ENCODE peak calls at places on chromosomes 13 and 19, in seven cellular contexts. U is gastrocnemius medialis, J is colonic mucosa, Y is cardiac muscle cell, K is SK-N-SH, F is PC-3, R is A673. A is an unnamed sample. For H3K27me3, the result is how much of the 10 kb centered on the place peaks cover.

GRCh38 chr13:20231839-20232555 is at the start of gene GJB6:
- DNase-seq in U (no peak), J (no peak), Y (no peak), K (peak), F (no peak), R (no peak), A (peak)

GRCh38 chr19:37505958-37506386 is 767 bp upstream of the ZNF793 start:
- DNase-seq in U (no peak), J (peak), Y (no peak), K (no peak), F (no peak), R (no peak), A (no peak)

GRCh38 chr19:19628499-19629134 is 597 bp upstream of the LPAR2 start:
- DNase-seq in U (no peak), J (peak), Y (peak), K (peak), F (peak), R (peak), A (peak)

GRCh38 chr19:19274716-19275115 is 1.6 kb upstream of the TM6SF2 start:
- DNase-seq in U (no peak), J (no peak), Y (no peak), K (peak), F (no peak), R (no peak), A (no peak)

GRCh38 chr13:97256343-97256783 is 34.2 kb downstream of the MBNL2 start:
- DNase-seq in U (no peak), J (no peak), Y (peak), K (no peak), F (peak), R (no peak), A (no peak)

GRCh38 chr19:19448238-19448544 is 42.7 kb downstream of the GATAD2A start:
- DNase-seq in U (no peak), J (no peak), Y (no peak), K (no peak), F (no peak), R (no peak), A (no peak)

GRCh38 chr13:74061939-74062595 is 72.1 kb downstream of the KLF12 start:
- DNase-seq in U (no peak), J (no peak), Y (peak), K (peak), F (no peak), R (no peak), A (no peak)

GRCh38 chr13:106599875-106600797 is 32.2 kb upstream of the ARGLU1 start:
- DNase-seq in U (no peak), J (peak), Y (peak), K (no peak), F (peak), R (peak), A (no peak)

GRCh38 chr19:39148939-39149529 is 23.4 kb downstream of the PAK4 start:
- DNase-seq in U (no peak), J (no peak), Y (no peak), K (no peak), F (no peak), R (no peak), A (no peak)

GRCh38 chr13:33322474-33322827 is 36.9 kb upstream of the STARD13 start:
- DNase-seq in U (peak), J (no peak), Y (peak), K (no peak), F (no peak), R (no peak), A (no peak)
- H3K27me3 ChIP-seq in U (under half), J (under half), Y (under half), K (under half), F (under half), R (under half), A (under half)

DNA sequence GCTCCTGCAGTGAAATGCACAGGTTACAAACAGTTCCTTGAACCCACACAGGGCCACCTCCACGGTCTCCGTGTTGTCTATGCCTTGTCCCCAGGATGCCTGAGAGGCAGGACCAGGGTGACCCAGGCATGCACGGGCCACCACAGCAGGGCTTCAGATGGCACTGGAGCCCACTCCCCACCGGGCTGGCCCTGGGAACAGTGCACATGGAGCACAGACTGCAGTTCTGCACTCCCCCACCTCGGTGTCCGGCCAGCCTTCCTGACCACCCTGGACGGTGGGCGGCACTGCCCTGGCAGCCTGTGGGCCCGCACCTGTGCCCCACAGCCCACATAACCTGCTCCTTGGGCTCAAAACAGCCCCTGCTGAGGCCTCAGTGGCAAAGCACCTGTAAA is 14.3 kb upstream of the SLC35E1 start:
- DNase-seq in U (no peak), J (no peak), Y (no peak), K (no peak), F (no peak), R (no peak), A (no peak)
- H3K4me3 ChIP-seq in U (no peak), J (no peak), Y (no peak), K (no peak), F (no peak), R (no peak), A (no peak)

GRCh38 chr13:27917121-27917947 is 2.5 kb upstream of the PDX1 start:
- DNase-seq in U (no peak), J (no peak), Y (no peak), K (no peak), F (no peak), R (no peak), A (peak)
- H3K27me3 ChIP-seq in U (half or more), J (half or more), Y (half or more), K (half or more), F (under half), R (half or more), A (half or more)

DNA sequence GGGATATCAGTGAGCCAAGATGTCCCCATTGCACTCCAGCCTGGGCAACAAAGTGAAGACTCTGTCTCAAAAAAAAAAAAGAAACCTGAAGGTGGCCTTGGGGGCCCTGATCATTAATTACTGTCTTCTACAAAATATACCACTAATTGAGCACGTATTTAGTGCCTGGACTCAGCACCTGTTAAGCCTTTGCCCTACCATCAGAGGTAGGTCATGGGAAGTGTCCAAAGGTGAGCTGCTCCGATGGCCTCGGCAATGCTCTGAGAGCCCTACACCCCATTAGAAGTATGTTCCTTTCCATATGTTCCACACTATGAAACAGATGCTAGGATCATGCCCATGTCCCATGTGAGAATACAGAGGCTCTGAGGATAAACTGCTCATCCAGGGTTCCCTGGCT is 20.9 kb downstream of the NOSIP start:
- DNase-seq in U (no peak), J (no peak), Y (no peak), K (no peak), F (no peak), R (no peak), A (no peak)
- H3K4me3 ChIP-seq in U (no peak), J (no peak), Y (no peak), K (no peak), F (no peak), R (no peak), A (no peak)

GRCh38 chr19:1249298-1249989 is 1.1 kb downstream of the MIDN start:
- DNase-seq in U (peak), J (peak), Y (peak), K (peak), F (peak), R (peak), A (peak)
- H3K27me3 ChIP-seq in U (under half), J (under half), Y (under half), K (under half), F (under half), R (under half), A (under half)

GRCh38 chr13:101916108-101916757 is 463.8 kb downstream of the ITGBL1 start:
- DNase-seq in U (no peak), J (no peak), Y (peak), K (peak), F (no peak), R (peak), A (peak)

GRCh38 chr13:101915755-101916107 is 463.3 kb downstream of the ITGBL1 start:
- DNase-seq in U (no peak), J (no peak), Y (no peak), K (no peak), F (no peak), R (no peak), A (peak)

GRCh38 chr13:101916758-101917474 is 464.4 kb downstream of the ITGBL1 start:
- DNase-seq in U (no peak), J (no peak), Y (no peak), K (peak), F (no peak), R (no peak), A (peak)

GRCh38 chr13:101917475-101917810 is 465.0 kb downstream of the ITGBL1 start:
- DNase-seq in U (no peak), J (no peak), Y (no peak), K (peak), F (no peak), R (peak), A (peak)

DNA sequence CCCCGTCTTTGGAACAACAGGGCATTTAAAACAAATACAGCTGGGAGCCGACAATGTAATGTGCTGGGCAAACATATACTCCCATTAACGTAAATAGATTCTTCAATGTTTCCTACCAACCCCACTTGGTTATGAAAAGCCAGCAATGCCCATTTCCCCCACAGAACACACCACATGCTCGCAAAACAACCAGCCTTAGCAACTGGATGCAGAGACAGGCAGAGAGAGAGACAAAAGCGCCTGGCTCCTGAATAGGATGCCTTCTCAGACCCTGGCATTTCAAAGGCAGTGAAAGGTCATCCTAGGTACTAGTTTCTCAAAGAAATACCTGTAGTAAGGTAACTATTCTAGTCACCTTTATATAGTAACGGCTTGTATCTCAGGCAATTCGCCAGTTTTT is 462.9 kb downstream of the ITGBL1 start:
- DNase-seq in U (no peak), J (no peak), Y (no peak), K (peak), F (no peak), R (no peak), A (peak)
- H3K4me3 ChIP-seq in U (no peak), J (no peak), Y (no peak), K (no peak), F (no peak), R (no peak), A (peak)

DNA sequence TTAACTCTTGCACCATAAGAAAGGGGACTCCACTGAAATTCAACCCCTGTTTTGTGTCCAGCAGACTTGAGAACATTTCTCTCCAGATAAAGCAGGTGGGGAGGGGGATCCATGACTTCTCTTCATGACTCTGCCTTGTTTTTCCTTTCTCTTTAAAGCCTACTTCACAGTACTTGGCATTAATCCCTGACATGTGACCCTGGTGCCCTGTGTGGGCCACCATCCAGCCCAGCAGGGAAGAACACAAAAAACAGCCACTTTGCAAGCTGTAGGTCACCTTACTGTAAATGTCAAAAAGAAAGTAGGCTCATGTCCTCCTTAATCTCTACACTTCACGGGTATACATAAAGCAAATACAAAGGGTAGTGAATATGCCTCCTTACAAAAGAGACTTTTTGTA is 30.3 kb upstream of the TPP2 start:
- DNase-seq in U (no peak), J (no peak), Y (no peak), K (no peak), F (no peak), R (no peak), A (no peak)
- H3K27me3 ChIP-seq in U (under half), J (under half), Y (under half), K (under half), F (half or more), R (under half), A (under half)